ENCODE peak calls at places on chromosomes 1 and 21, in eight cellular contexts. X is frontal cortex; C is pulmonary artery endothelial cell; B is non-pigmented ciliary epithelial cell; P is NCI-H1092 treated with DMSO at 0.1 percent for 48 hours; Z is GM13977; T is stimulated activated CD4-positive, alpha-beta T cell treated with anti-CD3 and anti-CD28 coated beads, Interleukin-1b, Interleukin-23, amount 100 ng/mL, for 24 hours; N is NCI-H2081. M is an unnamed sample.

GRCh38 chr1:111696330-111696729 is 42.9 kb downstream of the INKA2 start:
- DNase-seq in X (no peak), C (no peak), B (no peak), P (no peak), Z (no peak), T (no peak), N (no peak), M (no peak)

GRCh38 chr21:29258626-29259335 is 39.9 kb upstream of the BACH1 start:
- DNase-seq in X (no peak), C (peak; percentile 11), B (peak; percentile 46), P (no peak), Z (no peak), T (no peak), N (no peak), M (no peak)

GRCh38 chr1:206816390-206817287 is 44.3 kb upstream of the IL10 start:
- DNase-seq in X (no peak), C (no peak), B (no peak), P (no peak), Z (no peak), T (no peak), N (no peak), M (no peak)

GRCh38 chr1:4058706-4059105 is 158.6 kb upstream of the C1orf174 start:
- DNase-seq in X (no peak), C (no peak), B (no peak), P (no peak), Z (no peak), T (no peak), N (no peak), M (no peak)

GRCh38 chr1:80064524-80064923 is 1058.0 kb upstream of the ADGRL4 start:
- DNase-seq in X (no peak), C (no peak), B (no peak), P (no peak), Z (no peak), T (no peak), N (no peak), M (no peak)

GRCh38 chr1:29623501-29623900 is 387.2 kb downstream of the PTPRU start:
- DNase-seq in X (no peak), C (no peak), B (no peak), P (no peak), Z (no peak), T (no peak), N (no peak), M (no peak)

GRCh38 chr1:207032528-207033017 is at the start of gene C1orf116:
- DNase-seq in X (no peak), C (no peak), B (no peak), P (no peak), Z (no peak), T (no peak), N (peak; percentile 96), M (peak; percentile 83)

GRCh38 chr1:24417681-24418080 is 2.1 kb downstream of the NIPAL3 start:
- DNase-seq in X (no peak), C (no peak), B (no peak), P (no peak), Z (no peak), T (no peak), N (peak; percentile 30), M (no peak)

GRCh38 chr1:23436520-23437354 is 12.2 kb upstream of the TCEA3 start:
- DNase-seq in X (no peak), C (no peak), B (no peak), P (no peak), Z (no peak), T (no peak), N (no peak), M (peak; percentile 83)

M was measured in lung.